ENCODE peak calls at places on chromosomes 5 and 9, in seven cellular contexts. Q, H, J, S, X, N and U are unnamed samples.

GRCh38 chr5:113052041-113052795 is 75.6 kb downstream of the DCP2 start:
- DNase-seq in N (no peak), J (no peak), Q (no peak), X (no peak), H (no peak), S (no peak), U (no peak)

GRCh38 chr9:112443200-112443599 is 43.4 kb upstream of the KIAA1958 start:
- DNase-seq in X (peak), Q (no peak), S (no peak), N (no peak), J (no peak), H (no peak), U (no peak)

GRCh38 chr5:114561415-114561814 is 199.5 kb downstream of the KCNN2 start:
- DNase-seq in H (no peak), Q (no peak), X (no peak), N (no peak), S (no peak), J (no peak), U (no peak)

GRCh38 chr9:221989-222776 is 7.5 kb downstream of the DOCK8 start:
- DNase-seq in Q (no peak), S (no peak), X (peak), H (no peak), N (no peak), J (no peak), U (no peak)

GRCh38 chr5:53019320-53019719 is 30.2 kb downstream of the ITGA2 start:
- DNase-seq in X (peak), N (no peak), H (no peak), Q (no peak), J (no peak), S (no peak), U (no peak)

GRCh38 chr5:43073597-43074546 is 33.8 kb upstream of the ANXA2R start:
- DNase-seq in H (peak), S (no peak), J (peak), X (peak), N (no peak), Q (peak), U (peak)

GRCh38 chr9:81847181-81847915 is 80.9 kb upstream of the SPATA31D4 start:
- DNase-seq in H (no peak), X (no peak), S (no peak), Q (no peak), N (no peak), J (no peak), U (no peak)

GRCh38 chr5:181187500-181188213 is 17.3 kb downstream of the TRIM7 start:
- DNase-seq in Q (peak), H (peak), N (no peak), S (no peak), J (peak), X (peak), U (no peak)

GRCh38 chr5:107979272-107979671 is 308.5 kb upstream of the EFNA5 start:
- DNase-seq in S (no peak), N (no peak), Q (no peak), J (no peak), H (no peak), X (no peak), U (no peak)

GRCh38 chr5:4384649-4385048 is 755.5 kb upstream of the ADAMTS16 start:
- DNase-seq in S (no peak), J (no peak), X (no peak), Q (no peak), N (no peak), H (no peak), U (no peak)

GRCh38 chr5:107425541-107426031 is 245.2 kb downstream of the EFNA5 start:
- DNase-seq in Q (no peak), S (no peak), J (no peak), X (no peak), N (no peak), H (no peak), U (no peak)

GRCh38 chr5:150122158-150122510 is 33.5 kb downstream of the PDGFRB start:
- DNase-seq in X (peak), J (no peak), Q (peak), H (peak), S (no peak), N (peak), U (peak)

GRCh38 chr5:170846416-170846815 is 15.4 kb upstream of the RANBP17 start:
- DNase-seq in N (no peak), J (no peak), H (no peak), Q (no peak), X (no peak), S (no peak), U (no peak)

GRCh38 chr5:21654-22233 is 70.2 kb upstream of the PLEKHG4B start:
- DNase-seq in Q (no peak), J (peak), H (no peak), N (no peak), X (no peak), S (no peak), U (no peak)

GRCh38 chr5:164422400-164422799 is 917.0 kb downstream of the MAT2B start:
- DNase-seq in N (no peak), S (no peak), J (no peak), Q (no peak), H (peak), X (peak), U (no peak)

GRCh38 chr5:174843263-174844250 is 119.2 kb downstream of the MSX2 start:
- DNase-seq in Q (no peak), S (no peak), X (no peak), J (peak), N (no peak), H (no peak), U (no peak)

GRCh38 chr5:115948013-115948605 is 14.2 kb upstream of the LVRN start:
- DNase-seq in X (no peak), N (no peak), S (no peak), J (no peak), H (no peak), Q (no peak), U (no peak)

GRCh38 chr5:35857606-35858205 is 1.0 kb downstream of the IL7R start:
- DNase-seq in S (no peak), H (no peak), N (no peak), X (no peak), Q (no peak), J (no peak), U (no peak)

GRCh38 chr5:151598984-151599383 is 7.9 kb upstream of the FAT2 start:
- DNase-seq in N (no peak), Q (no peak), J (no peak), H (no peak), X (no peak), S (no peak), U (no peak)

GRCh38 chr9:72680593-72681317 is 159.3 kb downstream of the TMC1 start:
- DNase-seq in Q (no peak), H (no peak), X (no peak), J (no peak), S (no peak), N (no peak), U (no peak)

GRCh38 chr9:127783111-127783621 is 2.7 kb upstream of the CDK9 start:
- DNase-seq in S (peak), J (no peak), H (no peak), X (no peak), N (peak), Q (no peak), U (no peak)

GRCh38 chr9:91949946-91950664 is at the start of gene ROR2:
- DNase-seq in J (peak), X (no peak), N (peak), S (no peak), H (peak), Q (peak), U (peak)

GRCh38 chr9:98081477-98082219 is 25.1 kb downstream of the NANS start:
- DNase-seq in J (no peak), S (no peak), X (peak), Q (no peak), H (no peak), N (no peak), U (no peak)

GRCh38 chr5:142881076-142881466 is 110.9 kb downstream of the ARHGAP26 start:
- DNase-seq in J (no peak), N (no peak), X (no peak), H (no peak), Q (no peak), S (no peak), U (peak)

GRCh38 chr9:133690111-133690561 is 48.0 kb downstream of the SARDH start:
- DNase-seq in J (no peak), N (no peak), H (no peak), X (no peak), Q (no peak), S (no peak), U (no peak)

GRCh38 chr9:90948156-90948555 is 146.5 kb downstream of the SYK start:
- DNase-seq in S (no peak), X (no peak), J (no peak), H (no peak), N (no peak), Q (no peak), U (no peak)

DNA sequence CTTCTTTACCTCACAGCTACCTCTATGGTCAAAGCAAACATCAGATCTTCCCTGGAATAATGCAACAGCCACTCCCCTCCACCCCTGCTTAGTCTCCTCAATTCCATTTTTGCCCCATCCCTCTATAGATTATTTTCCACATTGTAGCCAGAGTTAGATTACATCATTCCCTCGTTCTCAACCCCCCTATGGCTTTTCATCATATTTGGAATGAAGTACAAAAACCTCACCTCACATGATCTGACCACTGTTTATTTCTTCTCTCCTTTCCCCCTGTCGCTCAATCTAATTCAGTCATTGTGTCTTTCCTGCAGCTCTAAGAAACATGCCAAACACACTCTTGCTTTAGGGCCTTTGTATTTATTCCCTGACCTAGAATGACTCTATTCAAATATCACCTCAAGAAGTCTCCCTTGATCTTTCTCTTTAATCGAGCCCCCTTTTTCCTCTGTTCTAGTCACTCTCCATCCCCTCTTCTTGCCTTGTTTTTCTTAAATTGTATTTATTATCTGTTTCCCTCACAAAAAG is 22.6 kb upstream of the HK3 start:
- DNase-seq in Q (no peak), J (no peak), N (no peak), H (no peak), X (no peak), S (no peak), U (no peak)
- TF ChIP-seq TAF1 in Q (no peak), J (no peak), N (no peak), H (no peak), X (no peak), S (no peak), U (no peak)

GRCh38 chr5:67012241-67012640 is 184.4 kb downstream of the CD180 start:
- DNase-seq in H (no peak), Q (no peak), X (no peak), S (no peak), J (no peak), N (no peak), U (no peak)
- TF ChIP-seq TAF1 in H (no peak), Q (no peak), X (no peak), S (no peak), J (no peak), N (no peak), U (no peak)

DNA sequence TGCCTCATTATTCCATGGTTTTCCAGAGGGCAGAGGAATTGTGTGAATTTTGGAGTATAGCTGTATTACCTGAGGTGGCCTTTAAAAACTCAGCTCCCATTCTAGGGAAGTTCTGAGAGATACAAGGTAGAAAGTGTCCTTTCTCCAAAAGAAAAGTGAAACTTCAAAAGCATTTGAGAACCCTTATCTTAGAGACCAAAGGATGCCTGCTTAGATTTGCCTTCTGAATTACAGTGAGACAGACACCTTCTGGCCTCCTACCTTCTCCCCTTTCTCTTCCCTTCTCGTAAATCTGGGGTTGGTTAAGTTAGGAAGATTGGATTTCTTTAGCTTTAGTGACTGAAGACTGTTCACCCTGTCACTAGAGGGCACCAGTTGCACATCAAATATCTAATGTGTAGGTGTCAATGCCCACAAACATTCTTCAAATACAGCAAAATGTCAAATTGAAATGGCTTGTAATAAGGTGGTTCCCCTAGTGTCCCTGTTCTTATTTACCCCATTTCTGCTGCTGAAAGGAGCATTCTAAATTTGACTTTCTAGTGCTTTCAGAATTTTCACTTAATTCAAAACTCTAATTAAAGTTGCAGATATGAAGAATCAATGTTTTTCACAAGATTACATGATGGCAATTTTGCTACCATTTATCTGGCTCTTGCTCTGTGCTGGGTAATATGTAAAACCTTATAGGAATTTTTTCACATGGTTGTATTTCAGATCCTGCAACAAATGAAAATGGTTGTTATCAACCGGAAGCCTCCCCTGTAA is 46.7 kb downstream of the PRRC1 start:
- DNase-seq in S (no peak), H (no peak), J (peak), X (peak), Q (peak), N (no peak), U (peak)
- TF ChIP-seq TAF1 in S (no peak), H (no peak), J (no peak), X (no peak), Q (no peak), N (no peak), U (no peak)

GRCh38 chr5:16896767-16897166 is 39.3 kb downstream of the MYO10 start:
- DNase-seq in H (no peak), X (no peak), J (no peak), N (no peak), S (no peak), Q (no peak), U (no peak)

GRCh38 chr5:16897284-16897704 is 38.8 kb downstream of the MYO10 start:
- DNase-seq in N (no peak), S (no peak), X (no peak), J (no peak), H (no peak), Q (no peak), U (no peak)

GRCh38 chr5:16901038-16901644 is 34.9 kb downstream of the MYO10 start:
- DNase-seq in H (peak), Q (no peak), N (no peak), X (no peak), S (no peak), J (no peak), U (no peak)

GRCh38 chr5:16897800-16898199 is 38.3 kb downstream of the MYO10 start:
- DNase-seq in H (no peak), J (no peak), S (no peak), X (no peak), N (no peak), Q (no peak), U (no peak)

DNA sequence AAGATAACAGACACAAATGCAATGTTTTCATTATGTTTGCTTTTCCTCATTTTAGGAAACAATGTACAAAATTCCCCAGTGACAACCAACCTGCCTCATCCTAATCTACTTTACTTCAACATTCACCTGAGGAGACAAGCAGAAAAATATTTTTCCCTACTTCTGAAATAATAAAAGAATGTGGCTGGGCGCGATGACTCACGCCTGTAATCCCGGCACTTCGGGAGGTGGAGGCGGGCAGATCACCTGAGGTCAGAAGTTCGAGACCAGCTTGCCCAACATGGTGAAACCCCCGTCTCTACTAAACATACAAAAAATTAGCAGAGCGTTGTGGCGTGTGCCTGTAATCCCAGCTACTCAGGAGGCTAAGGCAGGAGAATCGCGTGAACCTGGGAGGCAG is 36.9 kb downstream of the MYO10 start:
- DNase-seq in N (no peak), H (no peak), J (no peak), Q (no peak), X (no peak), S (no peak), U (no peak)
- TF ChIP-seq TAF1 in N (no peak), H (no peak), J (no peak), Q (no peak), X (no peak), S (no peak), U (no peak)

GRCh38 chr9:104993291-104993963 is 65.5 kb upstream of the ABCA1 start:
- DNase-seq in H (peak), J (no peak), X (peak), N (no peak), S (no peak), Q (no peak), U (no peak)

GRCh38 chr9:104988539-104988938 is 60.6 kb upstream of the ABCA1 start:
- DNase-seq in Q (no peak), H (no peak), X (no peak), N (no peak), J (no peak), S (no peak), U (no peak)

GRCh38 chr9:104991144-104991953 is 63.4 kb upstream of the ABCA1 start:
- DNase-seq in J (peak), H (peak), N (peak), X (peak), Q (peak), S (peak), U (peak)

GRCh38 chr9:104997536-104997935 is 69.6 kb upstream of the ABCA1 start:
- DNase-seq in S (no peak), N (no peak), X (no peak), Q (no peak), H (no peak), J (no peak), U (no peak)

GRCh38 chr9:104992696-104993095 is 64.7 kb upstream of the ABCA1 start:
- DNase-seq in J (no peak), N (no peak), Q (no peak), H (no peak), S (no peak), X (peak), U (no peak)
- TF ChIP-seq TAF1 in J (no peak), N (no peak), Q (no peak), H (no peak), S (no peak), X (no peak), U (no peak)

GRCh38 chr9:136596219-136596616 is 50.4 kb upstream of the NOTCH1 start:
- DNase-seq in X (no peak), J (no peak), S (no peak), N (no peak), H (no peak), Q (no peak), U (no peak)

GRCh38 chr9:136596630-136597031 is 50.8 kb upstream of the NOTCH1 start:
- DNase-seq in N (no peak), H (no peak), S (no peak), X (peak), Q (no peak), J (no peak), U (no peak)

GRCh38 chr9:136597141-136597885 is 51.5 kb upstream of the NOTCH1 start:
- DNase-seq in N (no peak), X (no peak), S (no peak), Q (no peak), J (no peak), H (no peak), U (no peak)

GRCh38 chr9:136599074-136599531 is 53.3 kb upstream of the NOTCH1 start:
- DNase-seq in N (no peak), H (no peak), X (no peak), J (no peak), S (no peak), Q (no peak), U (no peak)

GRCh38 chr9:136597965-136598364 is 52.1 kb upstream of the NOTCH1 start:
- DNase-seq in H (no peak), S (no peak), J (no peak), Q (no peak), N (no peak), X (no peak), U (no peak)
- TF ChIP-seq TAF1 in H (no peak), S (no peak), J (no peak), Q (no peak), N (no peak), X (no peak), U (no peak)

DNA sequence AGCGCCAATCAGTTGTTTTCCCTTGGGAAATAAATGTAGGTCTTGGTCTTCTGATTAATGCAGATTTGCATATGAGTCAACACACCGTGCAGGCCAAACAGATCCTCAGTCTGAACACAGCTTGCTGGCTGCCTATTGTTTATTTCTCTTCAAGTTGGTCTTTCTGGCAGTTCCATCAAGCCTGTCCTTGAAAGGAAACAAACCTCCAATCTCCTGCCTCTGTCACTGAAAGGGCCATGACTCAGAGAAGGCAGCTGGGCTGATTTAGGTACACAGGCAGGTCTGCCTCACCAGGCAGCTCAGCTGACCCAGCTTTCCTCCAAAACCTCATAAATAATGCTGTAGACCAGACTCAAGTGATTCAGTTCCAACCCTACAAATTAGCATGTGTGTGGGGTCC is 175.9 kb downstream of the MAN2A1 start:
- DNase-seq in H (no peak), X (peak), Q (no peak), J (no peak), N (no peak), S (no peak), U (no peak)
- TF ChIP-seq TAF1 in H (no peak), X (no peak), Q (no peak), J (no peak), N (no peak), S (no peak), U (no peak)

DNA sequence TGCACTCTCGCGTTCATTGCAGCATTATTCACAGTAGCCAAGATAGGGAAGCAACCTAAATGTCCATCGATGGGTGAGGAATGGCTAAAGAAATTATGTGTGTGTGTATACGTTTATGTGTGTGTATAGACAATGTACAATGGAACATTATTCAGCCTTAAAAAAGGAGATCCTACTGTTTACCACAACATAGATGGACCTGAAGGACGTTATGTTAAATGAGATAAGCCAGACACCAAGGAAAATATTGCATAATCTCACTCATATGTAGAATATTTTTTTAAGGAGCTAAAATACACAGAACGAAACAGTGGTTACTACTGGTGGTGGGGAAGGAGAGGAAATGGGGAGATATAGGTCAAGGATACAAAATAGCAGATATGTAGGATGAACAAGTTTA is 2.4 kb downstream of the KIF2A start:
- DNase-seq in N (no peak), Q (no peak), S (no peak), H (no peak), J (no peak), X (no peak), U (no peak)
- TF ChIP-seq TAF1 in N (no peak), Q (no peak), S (no peak), H (no peak), J (no peak), X (no peak), U (no peak)

GRCh38 chr5:40223884-40224402 is 455.8 kb upstream of the PTGER4 start:
- DNase-seq in N (no peak), J (no peak), S (peak), H (no peak), X (no peak), Q (no peak), U (no peak)
- TF ChIP-seq TAF1 in N (no peak), J (no peak), S (no peak), H (no peak), X (no peak), Q (no peak), U (no peak)

GRCh38 chr9:126558051-126558665 is 55.6 kb upstream of the LMX1B start:
- DNase-seq in N (peak), S (peak), H (peak), X (peak), J (peak), Q (peak), U (peak)
- TF ChIP-seq TAF1 in N (no peak), S (no peak), H (no peak), X (no peak), J (no peak), Q (no peak), U (no peak)